ENCODE peak calls at places on chromosomes 5 and 9, in five cellular contexts. One of them, this sample, is unnamed.

GRCh38 chr9:89593776-89594427 is 10.9 kb upstream of the GADD45G start:
- DNase-seq in CD8-positive, alpha-beta memory T cell: peak; percentile 68
- DNase-seq in kidney: no peak
- DNase-seq in AG04450: no peak
- DNase-seq in breast epithelium: no peak
- DNase-seq in this sample: peak; percentile 78

GRCh38 chr9:107363511-107364182 is 80.6 kb downstream of the RAD23B start:
- DNase-seq in AG04450: no peak
- DNase-seq in breast epithelium: peak; percentile 80
- DNase-seq in CD8-positive, alpha-beta memory T cell: no peak
- DNase-seq in kidney: no peak
- DNase-seq in this sample: peak; percentile 80

GRCh38 chr9:136521541-136521940 is 24.3 kb downstream of the NOTCH1 start:
- DNase-seq in kidney: peak; percentile 87
- DNase-seq in breast epithelium: no peak
- DNase-seq in AG04450: no peak
- DNase-seq in CD8-positive, alpha-beta memory T cell: no peak
- DNase-seq in this sample: no peak

GRCh38 chr5:75214928-75215327 is 21.8 kb downstream of the ANKRD31 start:
- DNase-seq in kidney: no peak
- DNase-seq in breast epithelium: no peak
- DNase-seq in CD8-positive, alpha-beta memory T cell: no peak
- DNase-seq in AG04450: no peak
- DNase-seq in this sample: no peak

GRCh38 chr5:132268698-132269551 is 11.4 kb downstream of the PDLIM4 start:
- DNase-seq in AG04450: no peak
- DNase-seq in breast epithelium: no peak
- DNase-seq in CD8-positive, alpha-beta memory T cell: no peak
- DNase-seq in kidney: peak; percentile 73
- DNase-seq in this sample: peak; percentile 53

GRCh38 chr9:104984994-104985393 is 57.0 kb upstream of the ABCA1 start:
- DNase-seq in CD8-positive, alpha-beta memory T cell: no peak
- DNase-seq in kidney: no peak
- DNase-seq in AG04450: no peak
- DNase-seq in breast epithelium: no peak
- DNase-seq in this sample: no peak

GRCh38 chr5:115939059-115939458 is 23.2 kb upstream of the LVRN start:
- DNase-seq in AG04450: no peak
- DNase-seq in CD8-positive, alpha-beta memory T cell: no peak
- DNase-seq in breast epithelium: no peak
- DNase-seq in kidney: no peak
- DNase-seq in this sample: no peak

GRCh38 chr5:177142029-177142681 is 8.6 kb downstream of the NSD1 start:
- DNase-seq in kidney: peak; percentile 1
- DNase-seq in breast epithelium: no peak
- DNase-seq in CD8-positive, alpha-beta memory T cell: no peak
- DNase-seq in AG04450: no peak
- DNase-seq in this sample: no peak

GRCh38 chr5:172179032-172179989 is 8.7 kb downstream of the STK10 start:
- DNase-seq in AG04450: no peak
- DNase-seq in kidney: no peak
- DNase-seq in breast epithelium: no peak
- DNase-seq in CD8-positive, alpha-beta memory T cell: peak; percentile 73
- DNase-seq in this sample: peak; percentile 73

GRCh38 chr5:80588858-80589540 is 18.9 kb upstream of the ANKRD34B start:
- DNase-seq in AG04450: no peak
- DNase-seq in breast epithelium: no peak
- DNase-seq in kidney: no peak
- DNase-seq in CD8-positive, alpha-beta memory T cell: no peak
- DNase-seq in this sample: no peak

GRCh38 chr5:138128344-138128743 is 10.9 kb downstream of the NME5 start:
- DNase-seq in breast epithelium: no peak
- DNase-seq in AG04450: no peak
- DNase-seq in kidney: no peak
- DNase-seq in CD8-positive, alpha-beta memory T cell: no peak
- DNase-seq in this sample: no peak

GRCh38 chr9:85610074-85610855 is 131.5 kb downstream of the AGTPBP1 start:
- DNase-seq in CD8-positive, alpha-beta memory T cell: peak; percentile 50
- DNase-seq in kidney: no peak
- DNase-seq in breast epithelium: no peak
- DNase-seq in AG04450: peak; percentile 54
- DNase-seq in this sample: peak; percentile 85

GRCh38 chr5:42887575-42887974 is 75.9 kb upstream of the SELENOP start:
- DNase-seq in CD8-positive, alpha-beta memory T cell: no peak
- DNase-seq in AG04450: no peak
- DNase-seq in kidney: no peak
- DNase-seq in breast epithelium: no peak
- DNase-seq in this sample: peak; percentile 34

GRCh38 chr5:22649076-22649475 is 204.1 kb downstream of the CDH12 start:
- DNase-seq in AG04450: no peak
- DNase-seq in breast epithelium: peak; percentile 44
- DNase-seq in CD8-positive, alpha-beta memory T cell: no peak
- DNase-seq in kidney: no peak
- DNase-seq in this sample: peak; percentile 15

GRCh38 chr5:132363431-132364112 is 5.9 kb upstream of the SLC22A5 start:
- DNase-seq in CD8-positive, alpha-beta memory T cell: no peak
- DNase-seq in breast epithelium: no peak
- DNase-seq in kidney: no peak
- DNase-seq in AG04450: peak; percentile 39
- DNase-seq in this sample: peak; percentile 57

GRCh38 chr5:39426136-39426535 is 1.4 kb upstream of the DAB2 start:
- DNase-seq in CD8-positive, alpha-beta memory T cell: no peak
- DNase-seq in breast epithelium: no peak
- DNase-seq in AG04450: no peak
- DNase-seq in kidney: no peak
- DNase-seq in this sample: peak; percentile 58
- H3K4me3 ChIP-seq in CD8-positive, alpha-beta memory T cell: no peak overlapping the region
- H3K4me3 ChIP-seq in breast epithelium: peak overlapping the region; percentile 69
- H3K4me3 ChIP-seq in AG04450: no peak overlapping the region
- H3K4me3 ChIP-seq in kidney: peak overlapping the region; percentile 10
- H3K4me3 ChIP-seq in this sample: peak overlapping the region; percentile 58

GRCh38 chr5:157610990-157611389 is 35.4 kb upstream of the ADAM19 start:
- DNase-seq in breast epithelium: no peak
- DNase-seq in kidney: no peak
- DNase-seq in AG04450: no peak
- DNase-seq in CD8-positive, alpha-beta memory T cell: no peak
- DNase-seq in this sample: peak; percentile 82

GRCh38 chr5:157612071-157612476 is 36.5 kb upstream of the ADAM19 start:
- DNase-seq in AG04450: no peak
- DNase-seq in breast epithelium: no peak
- DNase-seq in kidney: no peak
- DNase-seq in CD8-positive, alpha-beta memory T cell: no peak
- DNase-seq in this sample: peak; percentile 95

GRCh38 chr5:157611571-157612067 is 36.0 kb upstream of the ADAM19 start:
- DNase-seq in AG04450: no peak
- DNase-seq in kidney: no peak
- DNase-seq in breast epithelium: no peak
- DNase-seq in CD8-positive, alpha-beta memory T cell: no peak
- DNase-seq in this sample: peak; percentile 87

GRCh38 chr5:157613385-157614245 is 38.0 kb upstream of the ADAM19 start:
- DNase-seq in kidney: no peak
- DNase-seq in AG04450: no peak
- DNase-seq in CD8-positive, alpha-beta memory T cell: no peak
- DNase-seq in breast epithelium: no peak
- DNase-seq in this sample: no peak

GRCh38 chr5:157612581-157612980 is 37.0 kb upstream of the ADAM19 start:
- DNase-seq in AG04450: no peak
- DNase-seq in breast epithelium: no peak
- DNase-seq in kidney: no peak
- DNase-seq in CD8-positive, alpha-beta memory T cell: no peak
- DNase-seq in this sample: no peak
- H3K27ac ChIP-seq in AG04450: peak overlapping the region; percentile 34
- H3K27ac ChIP-seq in breast epithelium: no peak overlapping the region
- H3K27ac ChIP-seq in kidney: no peak overlapping the region
- H3K27ac ChIP-seq in CD8-positive, alpha-beta memory T cell: no peak overlapping the region
- H3K27ac ChIP-seq in this sample: peak overlapping the region; percentile 100

GRCh38 chr5:149283611-149284480 is 12.2 kb downstream of the AFAP1L1 start:
- DNase-seq in breast epithelium: no peak
- DNase-seq in CD8-positive, alpha-beta memory T cell: no peak
- DNase-seq in kidney: no peak
- DNase-seq in AG04450: no peak
- DNase-seq in this sample: no peak

GRCh38 chr5:149284501-149284900 is 12.8 kb downstream of the AFAP1L1 start:
- DNase-seq in AG04450: no peak
- DNase-seq in kidney: no peak
- DNase-seq in CD8-positive, alpha-beta memory T cell: no peak
- DNase-seq in breast epithelium: no peak
- DNase-seq in this sample: no peak

GRCh38 chr5:149285153-149285552 is 13.5 kb downstream of the AFAP1L1 start:
- DNase-seq in CD8-positive, alpha-beta memory T cell: no peak
- DNase-seq in kidney: no peak
- DNase-seq in breast epithelium: no peak
- DNase-seq in AG04450: no peak
- DNase-seq in this sample: no peak

GRCh38 chr5:149288437-149288836 is 16.8 kb downstream of the AFAP1L1 start:
- DNase-seq in kidney: no peak
- DNase-seq in breast epithelium: no peak
- DNase-seq in CD8-positive, alpha-beta memory T cell: no peak
- DNase-seq in AG04450: no peak
- DNase-seq in this sample: no peak

GRCh38 chr5:149289307-149289706 is 17.6 kb downstream of the AFAP1L1 start:
- DNase-seq in CD8-positive, alpha-beta memory T cell: no peak
- DNase-seq in breast epithelium: no peak
- DNase-seq in AG04450: no peak
- DNase-seq in kidney: no peak
- DNase-seq in this sample: no peak
- H3K4me3 ChIP-seq in CD8-positive, alpha-beta memory T cell: no peak overlapping the region
- H3K4me3 ChIP-seq in breast epithelium: no peak overlapping the region
- H3K4me3 ChIP-seq in AG04450: no peak overlapping the region
- H3K4me3 ChIP-seq in kidney: no peak overlapping the region
- H3K4me3 ChIP-seq in this sample: no peak overlapping the region

GRCh38 chr9:91151014-91151740 is 210.5 kb downstream of the AUH start:
- DNase-seq in CD8-positive, alpha-beta memory T cell: peak; percentile 64
- DNase-seq in breast epithelium: no peak
- DNase-seq in kidney: no peak
- DNase-seq in AG04450: no peak
- DNase-seq in this sample: no peak
- H3K27ac ChIP-seq in CD8-positive, alpha-beta memory T cell: no peak overlapping the region
- H3K27ac ChIP-seq in breast epithelium: peak overlapping the region; percentile 81
- H3K27ac ChIP-seq in kidney: no peak overlapping the region
- H3K27ac ChIP-seq in AG04450: no peak overlapping the region
- H3K27ac ChIP-seq in this sample: no peak overlapping the region

GRCh38 chr9:101445353-101446029 is 9.9 kb upstream of the ALDOB start:
- DNase-seq in CD8-positive, alpha-beta memory T cell: no peak
- DNase-seq in kidney: no peak
- DNase-seq in AG04450: no peak
- DNase-seq in breast epithelium: no peak
- DNase-seq in this sample: no peak

GRCh38 chr9:101446732-101447131 is 11.2 kb upstream of the ALDOB start:
- DNase-seq in breast epithelium: no peak
- DNase-seq in kidney: no peak
- DNase-seq in CD8-positive, alpha-beta memory T cell: no peak
- DNase-seq in AG04450: no peak
- DNase-seq in this sample: no peak

GRCh38 chr9:101449071-101449721 is 13.6 kb upstream of the ALDOB start:
- DNase-seq in kidney: peak; percentile 89
- DNase-seq in CD8-positive, alpha-beta memory T cell: peak; percentile 60
- DNase-seq in AG04450: no peak
- DNase-seq in breast epithelium: peak; percentile 56
- DNase-seq in this sample: peak; percentile 85

GRCh38 chr9:101451498-101451897 is 15.9 kb upstream of the ALDOB start:
- DNase-seq in AG04450: no peak
- DNase-seq in CD8-positive, alpha-beta memory T cell: no peak
- DNase-seq in breast epithelium: no peak
- DNase-seq in kidney: no peak
- DNase-seq in this sample: no peak

GRCh38 chr9:101448680-101449070 is 13.1 kb upstream of the ALDOB start:
- DNase-seq in CD8-positive, alpha-beta memory T cell: no peak
- DNase-seq in kidney: no peak
- DNase-seq in AG04450: no peak
- DNase-seq in breast epithelium: no peak
- DNase-seq in this sample: no peak
- H3K4me3 ChIP-seq in CD8-positive, alpha-beta memory T cell: no peak overlapping the region
- H3K4me3 ChIP-seq in kidney: peak overlapping the region; percentile 60
- H3K4me3 ChIP-seq in AG04450: no peak overlapping the region
- H3K4me3 ChIP-seq in breast epithelium: peak overlapping the region; percentile 59
- H3K4me3 ChIP-seq in this sample: peak overlapping the region; percentile 63

GRCh38 chr9:97636903-97637302 is 3.3 kb downstream of the NCBP1 start:
- DNase-seq in AG04450: no peak
- DNase-seq in breast epithelium: no peak
- DNase-seq in CD8-positive, alpha-beta memory T cell: no peak
- DNase-seq in kidney: no peak
- DNase-seq in this sample: no peak

GRCh38 chr9:97632406-97632991 is 669 bp downstream of the TSTD2 start:
- DNase-seq in breast epithelium: peak; percentile 41
- DNase-seq in CD8-positive, alpha-beta memory T cell: no peak
- DNase-seq in kidney: peak; percentile 83
- DNase-seq in AG04450: peak; percentile 48
- DNase-seq in this sample: peak; percentile 61

GRCh38 chr9:97635026-97635425 is 1.4 kb downstream of the NCBP1 start:
- DNase-seq in CD8-positive, alpha-beta memory T cell: no peak
- DNase-seq in AG04450: no peak
- DNase-seq in breast epithelium: no peak
- DNase-seq in kidney: no peak
- DNase-seq in this sample: no peak

GRCh38 chr9:97633859-97634485 is 351 bp downstream of the NCBP1 start:
- DNase-seq in CD8-positive, alpha-beta memory T cell: no peak
- DNase-seq in kidney: no peak
- DNase-seq in breast epithelium: no peak
- DNase-seq in AG04450: no peak
- DNase-seq in this sample: no peak

DNA sequence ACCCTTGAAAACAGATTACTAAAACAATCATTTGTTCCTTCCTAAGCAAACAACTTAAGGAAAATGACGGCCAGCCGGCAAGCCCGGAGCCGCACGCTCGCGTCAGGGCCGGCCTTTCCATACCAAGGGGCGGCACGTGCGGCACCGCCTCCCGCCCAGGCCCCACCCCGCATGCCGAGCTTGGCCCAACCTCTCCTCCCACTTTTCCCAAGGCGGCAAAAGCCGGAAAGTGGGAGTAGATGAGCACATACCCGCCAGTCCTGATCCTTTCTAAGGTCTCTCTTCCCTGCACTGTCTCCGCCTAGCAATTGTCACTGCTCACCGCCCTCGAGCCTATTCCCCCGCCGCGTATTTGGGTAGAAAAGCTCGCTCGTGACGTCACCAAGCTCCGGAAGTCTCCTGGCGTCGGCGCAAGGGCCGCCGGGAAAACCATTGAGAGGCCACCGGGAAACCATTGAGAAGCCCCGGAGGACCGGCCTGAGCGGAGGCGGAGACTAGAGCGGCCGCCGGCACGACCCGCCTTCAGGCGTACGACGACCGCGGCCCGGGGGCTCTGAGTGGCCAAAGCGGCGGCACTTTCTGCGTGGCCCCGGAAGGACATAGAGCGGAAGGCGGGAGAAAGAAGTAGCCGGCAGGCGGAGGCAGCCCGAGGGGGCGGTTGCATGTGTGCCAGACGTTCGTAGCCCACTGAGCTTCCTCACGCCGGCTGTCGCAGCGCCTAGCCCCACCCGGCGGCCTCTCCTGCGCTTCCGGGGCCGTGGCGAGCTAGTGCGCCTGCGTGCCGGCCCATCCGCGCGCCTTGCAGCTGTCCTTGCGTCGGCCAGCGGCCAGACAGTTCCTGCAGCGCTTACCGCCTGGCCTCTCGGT is at the start of the genes NCBP1 and TSTD2:
- DNase-seq in kidney: peak; percentile 99
- DNase-seq in CD8-positive, alpha-beta memory T cell: peak; percentile 98
- DNase-seq in AG04450: peak; percentile 96
- DNase-seq in breast epithelium: peak; percentile 94
- DNase-seq in this sample: peak; percentile 98
- H3K27ac ChIP-seq in kidney: peak within 1 kb of the TSS; percentile 99
- H3K27ac ChIP-seq in CD8-positive, alpha-beta memory T cell: peak within 1 kb of the TSS; percentile 89
- H3K27ac ChIP-seq in AG04450: peak within 1 kb of the TSS; percentile 100
- H3K27ac ChIP-seq in breast epithelium: peak within 1 kb of the TSS; percentile 98
- H3K27ac ChIP-seq in this sample: peak within 1 kb of the TSS; percentile 98